ENCODE peak calls at places on chromosome 5, in nine cellular contexts. H is Peyer's patch; P is H9; F is CD4-positive, CD25-positive, alpha-beta regulatory T cell; L is IMR-90; Y is vagina; D is neuronal stem cell; E is DND-41; X is CD8-positive, alpha-beta T cell. Z is an unnamed sample. For H3K4me1, the result is how much of the 10 kb centered on the place peaks cover.

GRCh38 chr5:173823721-173824567 is 64.2 kb upstream of the CPEB4 start:
- DNase-seq in H (peak), P (no peak), F (no peak), L (peak), Y (no peak), D (peak), E (no peak), X (no peak), Z (no peak)

GRCh38 chr5:123579410-123579809 is 67.4 kb downstream of the CSNK1G3 start:
- DNase-seq in H (no peak), P (no peak), F (no peak), L (no peak), Y (no peak), D (no peak), E (no peak), X (no peak), Z (no peak)

GRCh38 chr5:112419050-112419595 is at the start of gene EPB41L4A:
- DNase-seq in H (peak), P (no peak), F (no peak), L (no peak), Y (no peak), D (peak), E (no peak), X (no peak), Z (no peak)

GRCh38 chr5:16693879-16694278 is 77.1 kb upstream of the RETREG1 start:
- DNase-seq in H (no peak), P (no peak), F (no peak), L (no peak), Y (no peak), D (no peak), E (no peak), X (no peak), Z (no peak)

GRCh38 chr5:152380415-152381123 is 24.5 kb downstream of the NMUR2 start:
- DNase-seq in H (no peak), P (no peak), F (no peak), L (no peak), Y (no peak), D (no peak), E (no peak), X (no peak), Z (no peak)

GRCh38 chr5:74945561-74946165 is 79.5 kb upstream of the FAM169A start:
- DNase-seq in H (no peak), P (no peak), F (no peak), L (no peak), Y (no peak), D (no peak), E (no peak), X (no peak), Z (no peak)

GRCh38 chr5:30592833-30593232 is 600.7 kb upstream of the CDH6 start:
- DNase-seq in H (no peak), P (no peak), F (no peak), L (no peak), Y (no peak), D (no peak), E (no peak), X (no peak), Z (no peak)

GRCh38 chr5:121954086-121954485 is 7.7 kb upstream of the SRFBP1 start:
- DNase-seq in H (no peak), P (no peak), F (no peak), L (no peak), Y (no peak), D (no peak), E (no peak), X (no peak), Z (no peak)

DNA sequence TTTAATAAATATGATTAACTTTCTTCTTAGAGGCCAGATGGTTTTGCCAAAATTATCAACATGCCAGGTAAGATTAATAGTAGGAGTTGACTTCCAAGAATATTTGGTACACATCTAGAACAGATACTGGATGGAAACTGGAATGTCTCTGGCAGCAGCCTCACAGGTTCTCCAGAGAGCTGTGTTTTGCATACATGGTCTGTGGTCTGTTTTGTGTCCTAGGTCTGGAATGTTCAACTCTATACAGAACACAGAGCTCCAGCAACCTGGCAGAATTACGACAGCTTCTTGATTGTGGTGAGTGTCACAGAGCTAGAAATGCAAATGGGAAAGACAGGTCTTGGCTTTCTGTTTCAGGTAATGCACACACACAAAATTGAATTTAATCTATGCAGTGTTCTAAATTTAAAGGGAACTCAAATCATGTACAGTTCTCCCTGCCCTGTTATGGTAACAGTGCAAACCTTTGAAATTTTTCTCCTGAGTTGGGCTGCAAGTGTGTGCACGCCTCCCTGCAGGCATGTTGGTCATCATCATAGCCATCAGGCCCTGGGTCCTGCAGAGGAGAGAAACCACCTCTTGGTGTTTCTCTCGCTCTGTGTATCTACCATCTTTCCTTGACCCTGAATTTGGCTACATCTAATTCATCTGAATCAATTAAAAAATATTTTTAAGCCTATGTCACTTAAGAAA is 58.3 kb downstream of the PIK3R1 start:
- DNase-seq in H (no peak), P (no peak), F (no peak), L (no peak), Y (no peak), D (no peak), E (no peak), X (no peak), Z (no peak)
- H3K4me1 ChIP-seq in H (under half), P (under half), F (half or more), L (under half), Y (half or more), D (under half), E (half or more), X (half or more), Z (half or more)

DNA sequence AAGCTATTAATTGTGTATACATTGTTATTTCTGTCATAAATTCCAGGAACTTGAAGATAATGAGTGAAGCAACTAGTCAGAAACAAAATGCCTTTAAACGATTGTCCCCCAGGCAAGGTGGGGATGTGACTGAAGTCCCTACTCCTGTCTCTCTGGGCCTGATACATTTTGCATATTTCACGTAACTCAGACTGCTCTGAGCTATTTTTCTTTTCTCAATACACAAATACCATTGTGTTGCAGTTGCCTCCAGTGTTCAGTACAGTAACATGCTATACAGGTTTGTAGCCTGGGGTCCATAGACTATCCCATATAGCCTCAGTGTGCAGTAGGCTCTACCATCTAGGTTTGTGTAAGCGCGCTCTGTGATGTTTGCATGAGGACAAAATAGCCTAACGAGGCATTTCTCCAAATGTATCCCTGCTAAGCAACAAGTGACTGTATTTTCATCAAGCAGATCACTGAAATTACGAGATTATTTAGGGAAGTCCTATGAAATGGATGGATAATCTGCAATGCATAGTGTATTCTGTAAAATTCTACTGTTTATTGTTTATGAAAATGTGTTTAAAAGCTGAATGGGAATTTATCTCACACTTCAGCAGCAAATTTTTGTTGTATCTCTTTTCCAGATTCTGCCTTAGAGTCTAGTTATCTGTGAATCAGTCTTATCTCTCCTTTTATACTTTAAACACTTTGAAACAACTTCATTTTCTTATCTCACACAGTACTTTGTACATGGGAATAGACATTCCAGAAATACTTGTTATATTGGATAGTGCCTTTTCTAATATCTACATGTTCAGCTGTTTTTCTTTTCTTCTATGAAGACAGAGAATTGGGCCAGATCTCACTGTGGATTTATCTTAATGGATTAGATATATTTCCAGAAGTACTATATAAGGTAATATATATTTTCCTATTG is 150.5 kb downstream of the CD180 start:
- DNase-seq in H (no peak), P (no peak), F (no peak), L (peak), Y (no peak), D (no peak), E (no peak), X (no peak), Z (no peak)
- H3K27ac ChIP-seq in H (no peak), P (no peak), F (no peak), L (no peak), Y (no peak), D (no peak), E (no peak), X (no peak), Z (no peak)

DNA sequence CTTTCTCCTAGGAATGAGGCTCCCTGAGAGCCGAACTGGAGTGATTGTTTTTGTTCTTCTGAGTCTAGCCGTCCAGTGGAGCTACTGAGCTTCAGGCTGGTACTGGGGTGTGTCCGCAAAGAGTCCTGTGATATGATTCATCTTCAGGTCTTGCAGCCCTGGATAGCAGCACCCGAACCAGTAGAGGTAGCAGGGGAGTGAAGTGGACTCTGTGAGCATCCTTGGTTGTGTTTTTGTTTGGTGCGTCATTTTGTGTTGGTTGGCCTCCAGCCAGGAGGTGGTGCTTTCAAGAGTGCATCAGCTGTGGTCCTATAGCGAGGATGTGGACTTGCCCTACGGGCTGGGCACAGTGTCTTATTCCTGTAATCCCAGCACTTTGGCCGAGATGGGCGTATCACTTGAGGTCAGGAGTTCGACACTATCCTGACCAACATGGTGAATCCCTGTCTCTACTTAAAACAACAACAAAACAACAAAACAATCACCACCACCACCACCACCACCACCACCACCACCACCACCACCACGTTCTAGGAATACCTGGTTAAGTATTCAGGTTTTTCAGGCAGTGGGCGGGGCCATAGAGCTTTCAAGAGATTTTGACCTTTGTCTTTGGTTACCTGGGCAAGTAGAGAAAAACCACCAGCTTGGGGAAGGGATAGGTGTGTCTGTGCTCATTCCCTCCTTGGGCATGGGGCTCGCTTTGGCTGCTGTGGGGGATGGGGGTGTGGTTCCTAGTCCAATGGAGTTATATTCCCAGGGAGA is 154.0 kb downstream of the WDR70 start:
- DNase-seq in H (no peak), P (no peak), F (no peak), L (no peak), Y (no peak), D (no peak), E (no peak), X (no peak), Z (no peak)
- H3K4me1 ChIP-seq in H (under half), P (under half), F (under half), L (under half), Y (under half), D (under half), E (under half), X (under half), Z (under half)

DNA sequence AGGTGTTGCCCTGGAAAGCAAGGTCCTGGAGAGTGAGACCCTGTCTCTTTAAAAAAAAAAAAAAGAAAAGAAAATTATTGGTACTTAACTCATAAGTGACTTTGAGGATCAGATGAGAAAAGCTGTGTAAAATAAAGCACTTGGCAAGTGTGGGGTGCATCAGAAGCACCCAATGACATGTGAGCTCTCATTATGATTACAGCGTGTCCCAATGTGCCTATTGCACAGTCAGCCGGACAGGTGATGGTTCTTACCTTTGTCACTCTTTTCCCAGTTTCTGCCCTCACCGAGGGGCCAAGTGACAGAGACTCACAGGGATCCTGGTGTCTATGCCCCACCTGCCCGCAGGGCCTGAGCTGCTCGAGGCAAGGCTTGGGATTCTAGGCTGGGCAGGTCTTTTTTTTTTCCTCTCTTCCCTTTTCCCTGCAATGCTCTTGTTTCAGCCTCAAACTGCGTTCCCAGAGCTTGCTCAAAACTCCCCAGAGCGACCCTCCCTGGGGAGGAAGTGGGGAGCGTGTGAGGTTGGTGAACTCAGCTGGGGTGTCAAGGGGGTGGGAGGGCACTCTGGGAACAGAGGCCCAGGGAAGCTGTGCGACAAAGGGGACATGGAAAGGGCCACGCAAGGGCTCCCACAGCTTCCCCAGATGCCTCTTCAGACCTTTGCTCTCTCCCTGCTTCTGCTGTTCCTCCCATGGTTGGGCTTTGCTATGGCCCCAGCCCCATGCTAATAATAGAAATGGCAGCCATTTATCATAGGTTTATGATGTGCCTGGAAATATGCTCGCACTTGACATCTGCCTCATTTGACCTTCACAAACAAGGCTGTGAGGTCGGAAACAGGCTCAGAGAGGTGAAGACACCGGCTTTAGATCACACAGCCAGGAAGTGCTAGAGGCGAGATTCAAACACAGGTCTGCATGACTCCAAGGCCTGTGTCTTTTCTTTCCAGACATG is 40.7 kb upstream of the IL17B start:
- DNase-seq in H (no peak), P (no peak), F (no peak), L (no peak), Y (no peak), D (no peak), E (no peak), X (no peak), Z (no peak)
- H3K27ac ChIP-seq in H (peak), P (no peak), F (no peak), L (peak), Y (peak), D (no peak), E (no peak), X (no peak), Z (no peak)

GRCh38 chr5:40675396-40676133 is 4.2 kb upstream of the PTGER4 start:
- DNase-seq in H (no peak), P (no peak), F (no peak), L (no peak), Y (no peak), D (no peak), E (peak), X (no peak), Z (peak)
- H3K4me1 ChIP-seq in H (under half), P (under half), F (under half), L (under half), Y (under half), D (under half), E (half or more), X (under half), Z (half or more)

GRCh38 chr5:150262502-150262901 is 27.1 kb downstream of the CAMK2A start:
- DNase-seq in H (no peak), P (no peak), F (no peak), L (no peak), Y (no peak), D (no peak), E (no peak), X (no peak), Z (no peak)

GRCh38 chr5:150264667-150265603 is 24.6 kb downstream of the CAMK2A start:
- DNase-seq in H (no peak), P (no peak), F (no peak), L (no peak), Y (no peak), D (no peak), E (no peak), X (no peak), Z (no peak)

GRCh38 chr5:150263801-150264621 is 25.6 kb downstream of the CAMK2A start:
- DNase-seq in H (no peak), P (no peak), F (no peak), L (peak), Y (no peak), D (no peak), E (no peak), X (no peak), Z (no peak)

GRCh38 chr5:150261231-150261630 is 28.3 kb downstream of the CAMK2A start:
- DNase-seq in H (no peak), P (no peak), F (no peak), L (peak), Y (no peak), D (no peak), E (no peak), X (no peak), Z (no peak)

GRCh38 chr5:150263339-150263738 is 26.2 kb downstream of the CAMK2A start:
- DNase-seq in H (no peak), P (no peak), F (no peak), L (no peak), Y (no peak), D (no peak), E (no peak), X (no peak), Z (no peak)
- H3K27ac ChIP-seq in H (no peak), P (no peak), F (no peak), L (peak), Y (no peak), D (no peak), E (no peak), X (no peak), Z (no peak)

DNA sequence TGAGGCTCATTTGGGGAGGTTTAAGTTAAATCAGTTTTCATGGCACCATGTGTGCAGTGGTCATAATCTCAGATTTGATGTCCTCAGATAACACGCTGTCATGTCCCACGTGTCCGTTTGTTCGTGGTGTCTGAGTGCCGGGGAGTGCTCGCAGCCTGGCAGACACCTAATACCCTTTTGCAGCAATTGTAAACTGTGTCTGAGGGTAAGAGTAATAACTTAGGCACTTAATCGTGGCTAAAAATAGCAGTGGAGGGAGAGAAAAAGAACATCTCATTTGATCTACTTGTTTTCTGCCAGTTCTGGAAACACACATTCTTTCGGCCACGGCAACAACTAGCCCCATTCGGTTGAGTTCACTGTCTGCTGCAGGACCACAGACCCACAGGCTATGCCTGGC is 16.4 kb downstream of the ADCY2 start:
- DNase-seq in H (no peak), P (no peak), F (no peak), L (no peak), Y (no peak), D (no peak), E (no peak), X (no peak), Z (no peak)
- H3K4me1 ChIP-seq in H (under half), P (under half), F (under half), L (under half), Y (under half), D (under half), E (under half), X (under half), Z (under half)